ENCODE peak calls at places on chromosomes 16 and 17, in ten cellular contexts. S is mucosa of descending colon, F is neural progenitor cell, U is transverse colon, B is choroid plexus epithelial cell, C is GM13977, K is foreskin keratinocyte, O is ovary, Z is HFFc6, L is WTC11. I is an unnamed sample.

GRCh38 chr17:70098030-70098429 is 23.0 kb downstream of the KCNJ16 start:
- DNase-seq in O (no peak), Z (no peak), B (no peak), K (no peak), C (no peak), L (no peak), F (no peak), S (no peak), U (no peak), I (no peak)

GRCh38 chr16:23876256-23876896 is 40.6 kb downstream of the PRKCB start:
- DNase-seq in B (no peak), F (no peak), S (no peak), L (no peak), O (no peak), C (no peak), Z (no peak), K (no peak), U (no peak), I (no peak)

GRCh38 chr16:720507-720989 is 398 bp upstream of the ANTKMT start:
- DNase-seq in U (peak), C (peak), L (peak), S (peak), B (peak), O (no peak), F (peak), Z (peak), K (peak), I (peak)

GRCh38 chr17:82985973-82986372 is 93.4 kb upstream of the METRNL start:
- DNase-seq in Z (no peak), B (peak), S (peak), U (peak), F (peak), L (peak), O (no peak), C (no peak), K (no peak), I (peak)

GRCh38 chr16:75379911-75380847 is 53.1 kb downstream of the CFDP1 start:
- DNase-seq in Z (no peak), U (peak), O (no peak), K (no peak), L (no peak), S (no peak), C (peak), F (no peak), B (peak), I (no peak)

GRCh38 chr16:20905576-20905975 is 5.0 kb downstream of the LYRM1 start:
- DNase-seq in B (peak), K (no peak), O (no peak), L (no peak), S (no peak), C (no peak), Z (no peak), F (no peak), U (no peak), I (no peak)

GRCh38 chr16:56346131-56346890 is 79.0 kb downstream of the AMFR start:
- DNase-seq in B (no peak), U (no peak), O (no peak), K (no peak), C (no peak), Z (no peak), F (no peak), S (peak), L (no peak), I (no peak)

GRCh38 chr17:38658741-38659345 is 15.9 kb downstream of the EPOP start:
- DNase-seq in F (no peak), C (no peak), O (no peak), S (no peak), U (no peak), B (no peak), L (peak), Z (no peak), K (no peak), I (no peak)

DNA sequence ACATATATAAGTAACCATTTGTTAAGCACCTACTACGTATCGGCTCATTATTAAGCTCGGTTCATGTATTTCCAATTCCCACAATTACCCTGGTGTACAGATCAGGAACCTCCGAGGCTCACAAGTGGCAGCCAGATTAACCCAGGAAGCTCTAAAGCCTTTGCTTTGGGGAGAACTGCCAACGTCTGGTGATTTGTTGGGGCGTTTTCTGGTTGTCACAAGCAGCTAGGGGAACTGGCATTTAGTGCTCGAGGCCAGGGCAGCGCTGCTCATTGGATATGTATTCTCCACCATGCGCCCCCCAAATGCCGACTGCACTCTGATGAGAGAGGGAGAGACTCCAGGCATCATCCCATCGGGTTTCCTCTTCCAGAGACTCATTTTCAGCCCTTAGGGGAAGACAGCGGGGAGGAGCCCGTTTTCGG is 541 bp downstream of the ZNF18 start:
- DNase-seq in F (no peak), S (no peak), C (peak), L (no peak), O (no peak), K (peak), B (peak), Z (peak), U (peak), I (peak)
- TF ChIP-seq CTCF in F (no peak), S (no peak), C (no peak), L (no peak), O (no peak), K (peak), B (peak), Z (no peak), U (peak), I (no peak)

DNA sequence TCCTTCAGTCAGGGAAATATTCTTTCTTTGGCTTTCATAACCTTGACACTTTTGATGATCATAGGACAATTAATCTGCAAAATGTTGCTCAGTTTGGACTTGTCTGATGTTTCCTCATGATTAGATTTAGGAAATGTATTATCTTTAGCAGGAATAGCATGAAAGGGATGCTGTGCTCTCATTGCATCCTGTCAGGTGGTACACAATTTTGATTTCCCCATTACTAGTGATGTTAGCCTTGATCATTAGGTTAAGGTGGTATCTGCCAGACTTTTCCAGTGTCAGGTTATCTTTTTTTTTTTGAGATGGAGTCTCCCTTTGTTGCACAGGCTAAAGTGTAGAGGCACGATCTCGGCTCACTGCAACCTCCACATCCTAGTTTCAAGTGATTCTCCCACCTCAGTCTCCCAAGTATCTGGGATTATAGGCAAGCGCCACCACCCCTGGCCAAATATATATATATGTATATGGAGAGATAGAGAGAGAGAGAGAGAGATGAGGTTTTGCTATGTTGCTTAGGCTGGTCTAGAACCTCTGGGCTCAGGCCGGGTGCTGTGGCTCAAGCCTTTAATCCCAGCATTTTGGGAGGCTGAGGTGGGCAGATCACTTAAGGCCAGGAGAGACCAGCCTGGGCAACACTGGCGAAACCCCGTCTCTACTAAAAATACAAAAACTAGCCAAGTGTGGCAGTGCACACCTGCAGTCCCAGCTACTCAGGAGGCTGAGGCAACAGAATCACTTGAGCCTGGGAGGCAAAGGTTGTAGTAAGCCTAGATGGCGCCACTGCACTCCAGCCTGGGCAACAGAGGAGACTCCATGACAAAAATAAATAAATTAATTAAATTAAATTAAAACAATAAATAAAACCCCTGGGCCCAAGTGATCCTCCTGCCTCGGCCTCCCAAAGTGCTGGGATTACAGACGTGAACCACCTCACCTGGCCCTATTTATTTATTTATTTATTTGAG is 15.8 kb upstream of the CAVIN1 start:
- DNase-seq in O (no peak), L (peak), Z (no peak), F (no peak), U (peak), S (peak), C (no peak), K (no peak), B (peak), I (peak)
- TF ChIP-seq CTCF in O (no peak), L (no peak), Z (peak), F (peak), U (peak), S (peak), C (peak), K (peak), B (peak), I (peak)

DNA sequence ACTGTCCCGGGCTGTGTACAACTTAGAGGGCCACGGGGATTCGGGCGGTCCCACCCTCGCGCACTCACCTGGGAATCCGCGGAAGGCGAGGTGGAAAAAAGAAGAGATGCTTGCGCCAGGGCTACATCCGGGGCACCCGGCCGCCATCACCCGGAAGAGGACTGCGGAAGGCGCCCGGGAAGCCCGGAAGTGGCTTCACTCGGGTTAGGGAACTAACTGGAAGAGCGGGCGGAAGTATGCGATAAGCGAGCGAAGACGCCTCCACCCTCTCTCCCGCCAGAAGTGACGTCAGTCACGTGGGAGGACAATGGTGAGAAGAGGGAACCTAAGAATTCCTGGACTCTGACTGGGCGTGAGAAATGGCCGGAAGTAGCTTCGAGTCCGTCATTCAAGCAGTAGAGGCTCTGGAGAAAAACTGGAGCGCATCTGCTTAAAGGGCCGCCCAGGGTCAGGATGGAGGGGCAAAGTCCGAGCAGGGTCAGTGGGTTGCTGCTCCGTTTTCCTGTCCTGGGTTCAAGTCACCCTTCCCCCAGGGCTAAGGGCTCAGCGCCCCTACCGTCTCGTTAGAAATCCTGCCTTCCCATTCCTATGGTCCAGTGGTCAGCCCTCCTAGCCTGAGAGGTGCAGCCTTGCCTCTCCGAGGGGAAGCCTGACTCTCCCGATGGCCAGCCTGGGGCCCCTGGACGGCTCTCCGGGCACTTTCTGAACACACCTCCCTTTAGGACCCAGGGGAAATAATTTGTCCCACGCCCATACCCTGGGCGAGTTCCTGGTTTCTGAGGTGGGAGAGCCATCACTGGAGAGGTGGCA is at the start of gene CD2BP2:
- DNase-seq in C (peak), B (peak), U (peak), S (peak), F (peak), L (peak), Z (peak), O (peak), K (peak), I (peak)
- TF ChIP-seq CTCF in C (no peak), B (no peak), U (no peak), S (no peak), F (no peak), L (no peak), Z (no peak), O (peak), K (peak), I (no peak)

GRCh38 chr16:67349172-67349571 is 22.6 kb downstream of the LRRC36 start:
- DNase-seq in U (no peak), F (no peak), K (peak), L (no peak), C (no peak), O (no peak), B (peak), S (no peak), Z (peak), I (no peak)
- TF ChIP-seq CTCF in U (peak), F (peak), K (peak), L (no peak), C (peak), O (no peak), B (peak), S (no peak), Z (peak), I (peak)

GRCh38 chr17:76558210-76559095 is 18.6 kb downstream of the PRCD start:
- DNase-seq in F (peak), K (peak), Z (peak), B (peak), S (no peak), L (no peak), O (no peak), U (no peak), C (no peak), I (no peak)
- TF ChIP-seq CTCF in F (peak), K (peak), Z (peak), B (peak), S (no peak), L (no peak), O (peak), U (peak), C (peak), I (peak)